ENCODE peak calls at places on chromosomes 4 and X, in eight cellular contexts. L is pancreas, G is AG10803, H is GM23248, O is BE2C, E is Kasumi-1, M is HAP-1, B is endothelial cell. T is an unnamed sample.
A peak's percentile ranks its signal among the peaks of the same experiment; 100 is the strongest.

GRCh38 chr4:41594439-41594838 is 56.5 kb downstream of the LIMCH1 start:
- DNase-seq in B (no peak), G (peak; percentile 40), E (no peak), L (no peak), O (peak; percentile 29), H (peak; percentile 7), M (no peak), T (no peak)

GRCh38 chr4:118682928-118683327 is 2.3 kb upstream of the METTL14 start:
- DNase-seq in B (no peak), G (peak; percentile 50), M (peak; percentile 45), L (no peak), O (peak; percentile 46), E (peak; percentile 54), H (peak; percentile 71), T (peak; percentile 17)

GRCh38 chrX:850471-850916 is 219.9 kb downstream of the SHOX start:
- DNase-seq in E (no peak), O (no peak), L (no peak), H (no peak), G (peak; percentile 54), B (no peak), M (no peak), T (peak; percentile 50)

GRCh38 chr4:151865327-151865726 is 104.5 kb upstream of the GATB start:
- DNase-seq in B (no peak), E (peak; percentile 99), G (no peak), L (peak; percentile 10), H (peak; percentile 22), M (no peak), O (peak; percentile 24), T (no peak)

GRCh38 chrX:103404225-103405008 is 28.1 kb downstream of the BEX3 start:
- DNase-seq in G (peak; percentile 85), H (peak; percentile 86), L (peak; percentile 71), B (peak; percentile 60), O (peak; percentile 53), E (no peak), M (peak; percentile 86), T (peak; percentile 53)

GRCh38 chrX:40012800-40013682 is 84.7 kb downstream of the BCOR start:
- DNase-seq in G (peak; percentile 56), B (peak; percentile 42), H (peak; percentile 78), O (no peak), L (peak; percentile 49), M (peak; percentile 78), E (peak; percentile 40), T (no peak)

GRCh38 chr4:157421365-157421764 is 200.8 kb downstream of the GRIA2 start:
- DNase-seq in E (no peak), O (no peak), L (no peak), M (no peak), G (no peak), H (no peak), B (no peak), T (no peak)

GRCh38 chr4:6448476-6449170 is 23.8 kb downstream of the PPP2R2C start:
- DNase-seq in B (no peak), L (no peak), M (no peak), G (no peak), H (no peak), E (no peak), O (no peak), T (no peak)

GRCh38 chr4:116638592-116638991 is 446.8 kb downstream of the TRAM1L1 start:
- DNase-seq in B (no peak), E (no peak), M (no peak), H (no peak), G (no peak), L (no peak), O (peak; percentile 61), T (no peak)

GRCh38 chrX:18160369-18160768 is 60.3 kb downstream of the BEND2 start:
- DNase-seq in M (no peak), O (no peak), B (no peak), E (no peak), G (no peak), L (no peak), H (no peak), T (no peak)

GRCh38 chr4:24024157-24024556 is 134.3 kb upstream of the PPARGC1A start:
- DNase-seq in H (peak; percentile 26), E (no peak), O (no peak), G (peak; percentile 63), L (no peak), B (no peak), M (no peak), T (no peak)

GRCh38 chr4:82801910-82802521 is 3.4 kb upstream of the SCD5 start:
- DNase-seq in O (peak; percentile 41), M (peak; percentile 34), E (peak; percentile 10), B (no peak), H (peak; percentile 58), G (peak; percentile 36), L (no peak), T (peak; percentile 33)

GRCh38 chr4:7238300-7238960 is 46.1 kb downstream of the SORCS2 start:
- DNase-seq in L (no peak), G (no peak), B (no peak), M (peak; percentile 21), H (no peak), O (peak; percentile 45), E (no peak), T (no peak)

GRCh38 chr4:117134386-117134785 is 49.0 kb upstream of the TRAM1L1 start:
- DNase-seq in M (peak; percentile 56), G (peak; percentile 10), O (peak; percentile 42), L (no peak), H (peak; percentile 58), B (no peak), E (peak; percentile 73), T (peak; percentile 82)

GRCh38 chr4:40953253-40954118 is 203.7 kb downstream of the NSUN7 start:
- DNase-seq in L (no peak), G (peak; percentile 73), B (no peak), H (no peak), E (peak; percentile 5), O (no peak), M (no peak), T (no peak)

GRCh38 chr4:85901500-85901899 is 426.6 kb downstream of the ARHGAP24 start:
- DNase-seq in B (no peak), H (peak; percentile 41), O (no peak), E (no peak), G (peak; percentile 88), M (no peak), L (no peak), T (no peak)

GRCh38 chrX:56600141-56600540 is 36.7 kb downstream of the UBQLN2 start:
- DNase-seq in B (no peak), G (no peak), M (no peak), O (no peak), H (peak; percentile 0), E (peak; percentile 2), L (no peak), T (no peak)

GRCh38 chrX:16975233-16975632 is 28.8 kb downstream of the REPS2 start:
- DNase-seq in H (no peak), G (no peak), M (no peak), L (no peak), O (no peak), E (no peak), B (no peak), T (no peak)

GRCh38 chr4:75135068-75135825 is 202.3 kb downstream of the PARM1 start:
- DNase-seq in B (no peak), L (no peak), H (no peak), E (no peak), M (no peak), G (no peak), O (no peak), T (no peak)

GRCh38 chr4:54005475-54005874 is 58.9 kb downstream of the CHIC2 start:
- DNase-seq in O (no peak), B (no peak), H (peak; percentile 64), E (peak; percentile 37), M (no peak), G (peak; percentile 30), L (no peak), T (no peak)

GRCh38 chrX:50913520-50913919 is 3.0 kb downstream of the BMP15 start:
- DNase-seq in G (no peak), H (no peak), E (peak; percentile 14), B (no peak), L (no peak), O (no peak), M (no peak), T (no peak)

T was measured in A172.